ENCODE peak calls at places on chromosomes 16 and 17, in nine cellular contexts. U is CD8-positive, alpha-beta T cell; G is SJSA1; H is left ventricle myocardium inferior; O is tibial artery; K is neural progenitor cell; R is tibial nerve; B is right cardiac atrium; T is mammary epithelial cell. N is an unnamed sample. For H3K4me1 and H3K27me3, the result is how much of the 10 kb centered on the place peaks cover.

GRCh38 chr16:67238806-67239470 is 8.3 kb downstream of the FHOD1 start:
- DNase-seq in U (no peak), G (no peak), H (no peak), O (peak), K (no peak), R (no peak), B (no peak), T (no peak), N (no peak)

GRCh38 chr17:74677558-74678466 is 34.9 kb downstream of the CD300LF start:
- DNase-seq in U (no peak), G (no peak), H (peak), O (no peak), K (no peak), R (peak), B (peak), T (no peak), N (no peak)

GRCh38 chr17:66383353-66383752 is 80.9 kb downstream of the PRKCA start:
- DNase-seq in U (no peak), G (no peak), H (no peak), O (no peak), K (no peak), R (no peak), B (no peak), T (no peak), N (no peak)

GRCh38 chr16:12099451-12100123 is 123.1 kb downstream of the SNX29 start:
- DNase-seq in U (no peak), G (no peak), H (no peak), O (no peak), K (no peak), R (no peak), B (no peak), T (no peak), N (no peak)

GRCh38 chr16:83956336-83957289 is 3.6 kb downstream of the OSGIN1 start:
- DNase-seq in U (peak), G (peak), H (peak), O (peak), K (peak), R (peak), B (peak), T (peak), N (peak)

GRCh38 chr16:35363510-35363909 is 1904.1 kb downstream of the TP53TG3F start:
- DNase-seq in U (no peak), G (no peak), H (no peak), O (no peak), K (no peak), R (no peak), B (no peak), T (no peak), N (no peak)

GRCh38 chr17:59368218-59368857 is 36.9 kb downstream of the YPEL2 start:
- DNase-seq in U (no peak), G (peak), H (no peak), O (no peak), K (no peak), R (no peak), B (no peak), T (no peak), N (no peak)

GRCh38 chr16:4071686-4072561 is 44.3 kb downstream of the ADCY9 start:
- DNase-seq in U (no peak), G (no peak), H (no peak), O (no peak), K (no peak), R (no peak), B (no peak), T (no peak), N (no peak)

GRCh38 chr17:63911657-63912100 is 621 bp upstream of the CSHL1 start:
- DNase-seq in U (peak), G (no peak), H (no peak), O (no peak), K (peak), R (no peak), B (peak), T (no peak), N (no peak)

GRCh38 chr17:15092762-15093161 is 172.4 kb downstream of the PMP22 start:
- DNase-seq in U (no peak), G (no peak), H (no peak), O (no peak), K (no peak), R (no peak), B (no peak), T (peak), N (no peak)

GRCh38 chr17:64074704-64075484 is 54.5 kb upstream of the ICAM2 start:
- DNase-seq in U (no peak), G (no peak), H (no peak), O (no peak), K (no peak), R (no peak), B (no peak), T (peak), N (no peak)

GRCh38 chr17:61157246-61157887 is 242.3 kb upstream of the TBX2 start:
- DNase-seq in U (no peak), G (peak), H (no peak), O (no peak), K (no peak), R (no peak), B (peak), T (no peak), N (no peak)

GRCh38 chr17:47918003-47918402 is 22.0 kb downstream of the SP2 start:
- DNase-seq in U (no peak), G (no peak), H (no peak), O (no peak), K (no peak), R (no peak), B (no peak), T (no peak), N (no peak)

GRCh38 chr17:6711681-6712057 is 1.5 kb downstream of the SLC13A5 start:
- DNase-seq in U (no peak), G (no peak), H (no peak), O (no peak), K (no peak), R (no peak), B (no peak), T (no peak), N (no peak)

GRCh38 chr17:30905742-30906100 is 317 bp downstream of the TEFM start:
- DNase-seq in U (no peak), G (no peak), H (no peak), O (no peak), K (no peak), R (no peak), B (no peak), T (no peak), N (no peak)

GRCh38 chr17:67600408-67600807 is 117.3 kb upstream of the NOL11 start:
- DNase-seq in U (no peak), G (no peak), H (no peak), O (no peak), K (no peak), R (no peak), B (no peak), T (no peak), N (no peak)

GRCh38 chr16:73268311-73268997 is 220.5 kb upstream of the ZFHX3 start:
- DNase-seq in U (no peak), G (no peak), H (no peak), O (no peak), K (peak), R (no peak), B (no peak), T (no peak), N (peak)

GRCh38 chr16:10984509-10984908 is 40.1 kb downstream of the CLEC16A start:
- DNase-seq in U (no peak), G (no peak), H (no peak), O (no peak), K (no peak), R (no peak), B (no peak), T (no peak), N (no peak)

GRCh38 chr17:49886036-49886435 is 38.2 kb upstream of the TAC4 start:
- DNase-seq in U (no peak), G (no peak), H (no peak), O (no peak), K (no peak), R (no peak), B (no peak), T (no peak), N (no peak)

GRCh38 chr16:1614226-1615102 is 2.3 kb downstream of the CRAMP1 start:
- DNase-seq in U (no peak), G (no peak), H (no peak), O (no peak), K (peak), R (no peak), B (peak), T (peak), N (no peak)

GRCh38 chr17:78532311-78532710 is 44.9 kb downstream of the DNAH17 start:
- DNase-seq in U (no peak), G (no peak), H (no peak), O (no peak), K (no peak), R (no peak), B (peak), T (no peak), N (no peak)

GRCh38 chr16:2028146-2028545 is 1.4 kb downstream of the NHERF2 start:
- DNase-seq in U (no peak), G (no peak), H (no peak), O (no peak), K (no peak), R (no peak), B (no peak), T (no peak), N (no peak)

GRCh38 chr16:2341456-2342447 is 1.2 kb upstream of the ABCA3 start:
- DNase-seq in U (no peak), G (peak), H (peak), O (no peak), K (peak), R (no peak), B (peak), T (no peak), N (no peak)

GRCh38 chr17:80361495-80362220 is 53.3 kb upstream of the ENDOV start:
- DNase-seq in U (no peak), G (no peak), H (no peak), O (peak), K (peak), R (no peak), B (no peak), T (no peak), N (no peak)

GRCh38 chr16:70747703-70748631 is 53.0 kb downstream of the VAC14 start:
- DNase-seq in U (no peak), G (no peak), H (no peak), O (no peak), K (no peak), R (no peak), B (peak), T (no peak), N (no peak)

DNA sequence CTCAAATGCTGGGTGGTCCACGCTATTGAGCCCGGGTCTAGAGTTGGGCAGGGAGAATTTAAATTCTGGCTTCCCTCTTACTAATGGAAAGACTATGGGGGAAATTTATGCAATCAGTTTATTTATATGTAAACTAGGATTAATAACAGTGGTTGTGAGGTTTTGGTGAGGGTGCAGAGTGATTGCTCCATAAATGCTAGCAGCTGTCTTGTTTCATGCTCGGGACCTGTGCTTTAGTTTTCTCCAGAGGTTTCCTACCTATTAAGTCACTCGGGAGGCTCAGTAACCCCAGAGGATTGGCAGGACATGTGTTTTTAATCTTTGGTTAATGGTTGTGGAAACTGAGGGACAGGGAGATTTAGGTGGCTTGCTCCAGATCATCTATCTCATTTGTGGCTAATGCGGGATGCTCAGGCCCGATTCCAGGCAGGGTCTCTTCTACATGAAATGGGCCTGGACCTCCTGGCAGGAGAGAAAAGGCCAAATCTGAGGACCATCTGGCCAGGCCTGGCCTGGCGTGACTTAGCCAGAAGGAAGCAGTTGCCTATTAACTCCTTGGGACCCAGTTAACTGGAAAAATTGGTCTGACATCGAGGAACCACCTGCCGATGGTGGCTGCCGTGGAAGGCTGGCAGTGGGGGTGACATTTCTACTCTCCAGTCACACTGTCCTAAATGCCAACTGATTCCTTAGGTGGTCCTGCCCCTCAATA is 2.1 kb downstream of the PRCD start:
- DNase-seq in U (no peak), G (peak), H (peak), O (no peak), K (no peak), R (no peak), B (no peak), T (no peak), N (no peak)
- H3K4me1 ChIP-seq in U (under half), G (under half), H (half or more), O (under half), K (under half), R (under half), B (under half), T (under half), N (under half)

GRCh38 chr16:51109173-51109572 is 41.9 kb downstream of the SALL1 start:
- DNase-seq in U (no peak), G (no peak), H (no peak), O (no peak), K (no peak), R (no peak), B (no peak), T (no peak), N (no peak)

GRCh38 chr16:51107742-51108141 is 43.3 kb downstream of the SALL1 start:
- DNase-seq in U (no peak), G (no peak), H (no peak), O (no peak), K (no peak), R (no peak), B (no peak), T (no peak), N (no peak)

GRCh38 chr16:51113254-51114125 is 37.6 kb downstream of the SALL1 start:
- DNase-seq in U (no peak), G (no peak), H (no peak), O (no peak), K (peak), R (no peak), B (no peak), T (no peak), N (no peak)

GRCh38 chr16:51112311-51112710 is 38.8 kb downstream of the SALL1 start:
- DNase-seq in U (no peak), G (no peak), H (no peak), O (no peak), K (no peak), R (no peak), B (no peak), T (no peak), N (no peak)

GRCh38 chr16:51110618-51111234 is 40.3 kb downstream of the SALL1 start:
- DNase-seq in U (no peak), G (no peak), H (no peak), O (no peak), K (no peak), R (no peak), B (no peak), T (no peak), N (no peak)
- H3K27me3 ChIP-seq in U (under half), G (under half), H (half or more), O (under half), K (under half), R (under half), B (under half), T (under half), N (under half)

GRCh38 chr17:58341861-58342475 is 10.0 kb downstream of the SUPT4H1 start:
- DNase-seq in U (no peak), G (no peak), H (no peak), O (no peak), K (no peak), R (no peak), B (no peak), T (no peak), N (no peak)

GRCh38 chr17:58343131-58343530 is 8.9 kb downstream of the SUPT4H1 start:
- DNase-seq in U (no peak), G (no peak), H (no peak), O (no peak), K (no peak), R (no peak), B (no peak), T (no peak), N (no peak)

GRCh38 chr17:58344791-58345157 is 7.2 kb downstream of the SUPT4H1 start:
- DNase-seq in U (peak), G (no peak), H (no peak), O (no peak), K (no peak), R (no peak), B (no peak), T (no peak), N (no peak)

GRCh38 chr17:58345500-58345899 is 6.5 kb downstream of the SUPT4H1 start:
- DNase-seq in U (no peak), G (no peak), H (no peak), O (no peak), K (no peak), R (no peak), B (no peak), T (no peak), N (no peak)

GRCh38 chr17:58344047-58344790 is 7.8 kb downstream of the SUPT4H1 start:
- DNase-seq in U (peak), G (no peak), H (no peak), O (no peak), K (no peak), R (no peak), B (no peak), T (no peak), N (no peak)
- H3K4me3 ChIP-seq in U (peak), G (no peak), H (no peak), O (no peak), K (no peak), R (no peak), B (no peak), T (no peak), N (no peak)

GRCh38 chr17:28896491-28896883 is 1.0 kb downstream of the FLOT2 start:
- DNase-seq in U (no peak), G (no peak), H (no peak), O (no peak), K (no peak), R (no peak), B (no peak), T (no peak), N (no peak)

GRCh38 chr17:28897769-28898259 is 281 bp upstream of the FLOT2 start:
- DNase-seq in U (no peak), G (no peak), H (no peak), O (peak), K (no peak), R (no peak), B (no peak), T (no peak), N (no peak)

GRCh38 chr17:28896884-28897768 is at the start of gene FLOT2:
- DNase-seq in U (peak), G (no peak), H (peak), O (peak), K (peak), R (peak), B (peak), T (peak), N (no peak)

GRCh38 chr17:28899212-28899815 is 1.8 kb upstream of the FLOT2 start:
- DNase-seq in U (no peak), G (no peak), H (no peak), O (no peak), K (no peak), R (no peak), B (no peak), T (no peak), N (no peak)

GRCh38 chr17:28898261-28898955 is 875 bp upstream of the FLOT2 start:
- DNase-seq in U (no peak), G (no peak), H (no peak), O (no peak), K (no peak), R (no peak), B (no peak), T (no peak), N (no peak)
- H3K4me1 ChIP-seq in U (half or more), G (under half), H (half or more), O (half or more), K (under half), R (under half), B (under half), T (under half), N (under half)

GRCh38 chr16:89574681-89575246 is 794 bp upstream of the CPNE7 start:
- DNase-seq in U (no peak), G (peak), H (peak), O (no peak), K (peak), R (no peak), B (peak), T (peak), N (no peak)

GRCh38 chr16:89573826-89574680 is 1.5 kb upstream of the CPNE7 start:
- DNase-seq in U (no peak), G (no peak), H (no peak), O (no peak), K (no peak), R (no peak), B (no peak), T (no peak), N (no peak)

GRCh38 chr16:89575247-89576172 is at the start of gene CPNE7:
- DNase-seq in U (no peak), G (no peak), H (no peak), O (no peak), K (peak), R (no peak), B (no peak), T (no peak), N (no peak)

GRCh38 chr16:89577055-89577759 is 1.6 kb downstream of the CPNE7 start:
- DNase-seq in U (no peak), G (no peak), H (no peak), O (no peak), K (no peak), R (no peak), B (no peak), T (no peak), N (no peak)

GRCh38 chr16:89576173-89577054 is 856 bp downstream of the CPNE7 start:
- DNase-seq in U (no peak), G (no peak), H (no peak), O (no peak), K (peak), R (no peak), B (no peak), T (no peak), N (no peak)
- H3K27me3 ChIP-seq in U (under half), G (under half), H (half or more), O (half or more), K (half or more), R (under half), B (under half), T (under half), N (under half)

N was measured in iPS DF 6.9.